ENCODE peak calls at places on chromosomes 12 and 14, in ten cellular contexts. One of them, this sample, is unnamed.

GRCh38 chr14:52313903-52314481 is at the start of gene PTGER2:
- DNase-seq in suprapubic skin: peak
- DNase-seq in body of pancreas: peak
- DNase-seq in endothelial cell of umbilical vein: peak
- DNase-seq in uterus: peak
- DNase-seq in stomach: peak
- DNase-seq in GM12892: peak
- DNase-seq in IMR-90: peak
- DNase-seq in GM12891: peak
- DNase-seq in testis: peak
- DNase-seq in this sample: peak

GRCh38 chr14:75399819-75400678 is 27.8 kb upstream of the JDP2 start:
- DNase-seq in stomach: peak
- DNase-seq in uterus: peak
- DNase-seq in GM12891: no peak
- DNase-seq in IMR-90: no peak
- DNase-seq in body of pancreas: peak
- DNase-seq in suprapubic skin: peak
- DNase-seq in GM12892: no peak
- DNase-seq in endothelial cell of umbilical vein: peak
- DNase-seq in testis: peak
- DNase-seq in this sample: peak

GRCh38 chr12:95177201-95177768 is 40.0 kb downstream of the FGD6 start:
- DNase-seq in GM12892: no peak
- DNase-seq in body of pancreas: no peak
- DNase-seq in IMR-90: no peak
- DNase-seq in testis: no peak
- DNase-seq in endothelial cell of umbilical vein: peak
- DNase-seq in uterus: no peak
- DNase-seq in suprapubic skin: no peak
- DNase-seq in GM12891: no peak
- DNase-seq in stomach: no peak
- DNase-seq in this sample: no peak

GRCh38 chr12:126067930-126068329 is 1002.7 kb downstream of the AACS start:
- DNase-seq in stomach: no peak
- DNase-seq in uterus: no peak
- DNase-seq in IMR-90: no peak
- DNase-seq in endothelial cell of umbilical vein: no peak
- DNase-seq in suprapubic skin: no peak
- DNase-seq in GM12891: no peak
- DNase-seq in GM12892: no peak
- DNase-seq in testis: no peak
- DNase-seq in body of pancreas: no peak
- DNase-seq in this sample: no peak

GRCh38 chr14:92783813-92784431 is 10.2 kb upstream of the GOLGA5 start:
- DNase-seq in body of pancreas: peak
- DNase-seq in testis: peak
- DNase-seq in uterus: no peak
- DNase-seq in GM12892: no peak
- DNase-seq in suprapubic skin: no peak
- DNase-seq in endothelial cell of umbilical vein: peak
- DNase-seq in GM12891: peak
- DNase-seq in stomach: no peak
- DNase-seq in IMR-90: peak
- DNase-seq in this sample: peak

GRCh38 chr12:67355428-67356385 is 86.5 kb downstream of the CAND1 start:
- DNase-seq in GM12891: no peak
- DNase-seq in uterus: no peak
- DNase-seq in body of pancreas: peak
- DNase-seq in stomach: no peak
- DNase-seq in IMR-90: peak
- DNase-seq in endothelial cell of umbilical vein: peak
- DNase-seq in suprapubic skin: no peak
- DNase-seq in testis: peak
- DNase-seq in GM12892: no peak
- DNase-seq in this sample: no peak

GRCh38 chr14:99518441-99519346 is 37.5 kb downstream of the CCNK start:
- DNase-seq in IMR-90: peak
- DNase-seq in GM12891: peak
- DNase-seq in endothelial cell of umbilical vein: peak
- DNase-seq in body of pancreas: peak
- DNase-seq in testis: peak
- DNase-seq in stomach: peak
- DNase-seq in uterus: peak
- DNase-seq in GM12892: peak
- DNase-seq in suprapubic skin: peak
- DNase-seq in this sample: peak

GRCh38 chr14:105026789-105027563 is 6.1 kb upstream of the CDCA4 start:
- DNase-seq in suprapubic skin: no peak
- DNase-seq in uterus: no peak
- DNase-seq in endothelial cell of umbilical vein: no peak
- DNase-seq in body of pancreas: no peak
- DNase-seq in GM12891: no peak
- DNase-seq in testis: no peak
- DNase-seq in GM12892: no peak
- DNase-seq in stomach: no peak
- DNase-seq in IMR-90: peak
- DNase-seq in this sample: no peak

GRCh38 chr12:56127888-56128668 is at the start of gene ESYT1:
- DNase-seq in GM12891: peak
- DNase-seq in suprapubic skin: peak
- DNase-seq in GM12892: peak
- DNase-seq in IMR-90: peak
- DNase-seq in endothelial cell of umbilical vein: peak
- DNase-seq in body of pancreas: peak
- DNase-seq in stomach: peak
- DNase-seq in testis: peak
- DNase-seq in uterus: peak
- DNase-seq in this sample: peak

GRCh38 chr12:56128669-56129209 is 672 bp downstream of the ESYT1 start:
- DNase-seq in GM12892: no peak
- DNase-seq in suprapubic skin: peak
- DNase-seq in testis: peak
- DNase-seq in endothelial cell of umbilical vein: peak
- DNase-seq in uterus: no peak
- DNase-seq in stomach: no peak
- DNase-seq in GM12891: no peak
- DNase-seq in body of pancreas: no peak
- DNase-seq in IMR-90: no peak
- DNase-seq in this sample: peak

GRCh38 chr12:56130876-56131275 is 2.8 kb downstream of the ESYT1 start:
- DNase-seq in endothelial cell of umbilical vein: no peak
- DNase-seq in IMR-90: no peak
- DNase-seq in uterus: no peak
- DNase-seq in GM12892: no peak
- DNase-seq in testis: no peak
- DNase-seq in GM12891: no peak
- DNase-seq in stomach: no peak
- DNase-seq in suprapubic skin: no peak
- DNase-seq in body of pancreas: no peak
- DNase-seq in this sample: no peak

GRCh38 chr12:56127485-56127887 is 581 bp upstream of the ESYT1 start:
- DNase-seq in IMR-90: no peak
- DNase-seq in stomach: no peak
- DNase-seq in endothelial cell of umbilical vein: no peak
- DNase-seq in suprapubic skin: no peak
- DNase-seq in GM12891: no peak
- DNase-seq in testis: no peak
- DNase-seq in uterus: no peak
- DNase-seq in body of pancreas: no peak
- DNase-seq in GM12892: no peak
- DNase-seq in this sample: no peak

DNA sequence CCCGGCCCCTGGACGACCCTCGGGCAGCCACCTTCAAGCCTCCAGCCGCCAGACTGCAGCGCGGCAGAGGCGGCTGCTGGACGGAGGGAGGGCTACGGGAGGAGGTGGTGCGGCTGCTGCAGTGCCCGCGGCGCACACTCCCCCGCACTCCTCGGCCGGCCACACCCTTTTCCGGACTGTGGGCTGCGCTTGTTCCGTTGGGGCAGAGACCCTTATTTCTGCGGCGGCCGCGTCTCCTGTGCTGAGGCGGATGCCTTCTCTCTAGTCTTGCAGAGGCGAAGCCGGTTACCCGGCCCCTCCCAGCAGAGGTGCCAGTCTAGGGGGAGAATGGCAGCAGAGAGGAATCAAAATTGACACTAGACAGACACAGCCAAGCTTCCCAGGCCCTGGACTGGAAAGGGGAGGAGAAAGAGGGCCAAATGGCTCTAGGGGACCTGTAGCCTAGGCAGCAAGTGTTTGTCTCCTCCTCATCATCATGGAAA is 1.2 kb downstream of the ESYT1 start:
- DNase-seq in GM12891: no peak
- DNase-seq in testis: peak
- DNase-seq in body of pancreas: peak
- DNase-seq in suprapubic skin: peak
- DNase-seq in endothelial cell of umbilical vein: peak
- DNase-seq in GM12892: peak
- DNase-seq in IMR-90: peak
- DNase-seq in stomach: peak
- DNase-seq in uterus: peak
- DNase-seq in this sample: peak
- TF ChIP-seq POLR2A in GM12891: no peak
- TF ChIP-seq POLR2A in testis: no peak
- TF ChIP-seq POLR2A in body of pancreas: no peak
- TF ChIP-seq POLR2A in suprapubic skin: no peak
- TF ChIP-seq POLR2A in endothelial cell of umbilical vein: peak
- TF ChIP-seq POLR2A in GM12892: peak
- TF ChIP-seq POLR2A in IMR-90: no peak
- TF ChIP-seq POLR2A in stomach: no peak
- TF ChIP-seq POLR2A in uterus: no peak
- TF ChIP-seq POLR2A in this sample: peak

GRCh38 chr12:46359667-46360280 is 12.8 kb downstream of the SLC38A2 start:
- DNase-seq in suprapubic skin: no peak
- DNase-seq in GM12892: no peak
- DNase-seq in IMR-90: no peak
- DNase-seq in endothelial cell of umbilical vein: no peak
- DNase-seq in stomach: no peak
- DNase-seq in uterus: no peak
- DNase-seq in testis: no peak
- DNase-seq in GM12891: no peak
- DNase-seq in body of pancreas: no peak
- DNase-seq in this sample: no peak
- TF ChIP-seq POLR2A in suprapubic skin: no peak
- TF ChIP-seq POLR2A in GM12892: no peak
- TF ChIP-seq POLR2A in IMR-90: no peak
- TF ChIP-seq POLR2A in endothelial cell of umbilical vein: peak
- TF ChIP-seq POLR2A in stomach: no peak
- TF ChIP-seq POLR2A in uterus: no peak
- TF ChIP-seq POLR2A in testis: no peak
- TF ChIP-seq POLR2A in GM12891: peak
- TF ChIP-seq POLR2A in body of pancreas: no peak
- TF ChIP-seq POLR2A in this sample: no peak

GRCh38 chr14:102362545-102363181 is at the start of the genes CINP and TECPR2:
- DNase-seq in stomach: peak
- DNase-seq in body of pancreas: peak
- DNase-seq in GM12891: peak
- DNase-seq in uterus: peak
- DNase-seq in endothelial cell of umbilical vein: peak
- DNase-seq in GM12892: peak
- DNase-seq in IMR-90: peak
- DNase-seq in testis: peak
- DNase-seq in suprapubic skin: peak
- DNase-seq in this sample: peak
- TF ChIP-seq POLR2A in stomach: peak
- TF ChIP-seq POLR2A in body of pancreas: peak
- TF ChIP-seq POLR2A in GM12891: peak
- TF ChIP-seq POLR2A in uterus: peak
- TF ChIP-seq POLR2A in endothelial cell of umbilical vein: peak
- TF ChIP-seq POLR2A in GM12892: peak
- TF ChIP-seq POLR2A in IMR-90: peak
- TF ChIP-seq POLR2A in testis: peak
- TF ChIP-seq POLR2A in suprapubic skin: no peak
- TF ChIP-seq POLR2A in this sample: peak

GRCh38 chr14:76954371-76954770 is 74.1 kb downstream of the IRF2BPL start:
- DNase-seq in GM12892: no peak
- DNase-seq in uterus: no peak
- DNase-seq in IMR-90: no peak
- DNase-seq in GM12891: no peak
- DNase-seq in body of pancreas: no peak
- DNase-seq in endothelial cell of umbilical vein: no peak
- DNase-seq in suprapubic skin: no peak
- DNase-seq in testis: no peak
- DNase-seq in stomach: no peak
- DNase-seq in this sample: no peak

GRCh38 chr14:76951149-76951548 is 77.4 kb downstream of the IRF2BPL start:
- DNase-seq in GM12891: no peak
- DNase-seq in uterus: no peak
- DNase-seq in stomach: no peak
- DNase-seq in body of pancreas: no peak
- DNase-seq in endothelial cell of umbilical vein: peak
- DNase-seq in GM12892: no peak
- DNase-seq in suprapubic skin: no peak
- DNase-seq in IMR-90: no peak
- DNase-seq in testis: no peak
- DNase-seq in this sample: no peak

GRCh38 chr14:76955575-76956252 is 72.8 kb downstream of the IRF2BPL start:
- DNase-seq in suprapubic skin: no peak
- DNase-seq in GM12891: no peak
- DNase-seq in body of pancreas: no peak
- DNase-seq in endothelial cell of umbilical vein: no peak
- DNase-seq in stomach: no peak
- DNase-seq in uterus: no peak
- DNase-seq in IMR-90: peak
- DNase-seq in GM12892: no peak
- DNase-seq in testis: no peak
- DNase-seq in this sample: peak

GRCh38 chr14:76954791-76955190 is 73.7 kb downstream of the IRF2BPL start:
- DNase-seq in endothelial cell of umbilical vein: peak
- DNase-seq in GM12891: no peak
- DNase-seq in body of pancreas: no peak
- DNase-seq in suprapubic skin: no peak
- DNase-seq in stomach: no peak
- DNase-seq in testis: no peak
- DNase-seq in IMR-90: no peak
- DNase-seq in uterus: no peak
- DNase-seq in GM12892: no peak
- DNase-seq in this sample: no peak

DNA sequence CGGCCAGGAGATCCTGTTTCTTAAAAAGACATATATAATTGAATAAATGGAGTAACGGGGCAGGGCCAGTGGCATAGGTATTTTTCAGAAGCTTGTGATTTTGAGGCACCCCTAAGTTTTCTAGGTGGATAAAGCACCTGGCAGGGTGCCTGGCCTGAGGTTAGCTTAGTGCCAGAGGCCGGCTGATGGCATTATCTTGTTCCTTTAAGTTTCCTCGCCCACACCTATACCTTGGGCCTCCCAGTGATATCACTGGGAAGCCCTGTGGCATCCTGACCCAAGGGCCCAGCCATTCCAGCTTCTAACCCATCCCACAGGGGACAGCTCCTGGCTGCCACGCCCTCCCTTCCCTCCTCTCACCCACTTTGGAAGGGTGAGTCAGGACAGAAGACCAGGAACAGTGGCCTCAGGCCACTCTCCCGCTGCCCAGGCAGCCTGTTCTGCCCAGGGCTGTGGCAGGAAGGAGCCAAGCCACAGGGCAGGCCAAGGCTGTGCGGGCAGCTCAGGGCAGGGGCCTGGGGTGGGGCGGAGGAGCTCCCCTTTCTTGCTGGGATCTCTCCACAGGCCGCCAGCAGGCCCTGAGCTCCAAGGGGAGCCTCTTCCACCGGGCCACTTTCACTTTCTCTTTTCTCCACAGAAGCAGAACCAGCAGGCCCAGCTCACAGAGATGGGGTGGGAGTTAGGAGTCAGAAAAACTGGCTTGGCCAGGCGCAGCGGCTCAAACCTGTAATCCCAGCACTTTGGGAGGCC is 75.1 kb downstream of the IRF2BPL start:
- DNase-seq in testis: peak
- DNase-seq in uterus: peak
- DNase-seq in body of pancreas: peak
- DNase-seq in stomach: peak
- DNase-seq in IMR-90: peak
- DNase-seq in suprapubic skin: no peak
- DNase-seq in GM12892: no peak
- DNase-seq in GM12891: peak
- DNase-seq in endothelial cell of umbilical vein: peak
- DNase-seq in this sample: peak
- TF ChIP-seq POLR2A in testis: no peak
- TF ChIP-seq POLR2A in uterus: no peak
- TF ChIP-seq POLR2A in body of pancreas: peak
- TF ChIP-seq POLR2A in stomach: no peak
- TF ChIP-seq POLR2A in IMR-90: no peak
- TF ChIP-seq POLR2A in suprapubic skin: no peak
- TF ChIP-seq POLR2A in GM12892: no peak
- TF ChIP-seq POLR2A in GM12891: no peak
- TF ChIP-seq POLR2A in endothelial cell of umbilical vein: no peak
- TF ChIP-seq POLR2A in this sample: peak